ENCODE peak calls at places on chromosomes 11 and 22, in eight cellular contexts. F, V, T, E, L, O, N and K are unnamed samples.

GRCh38 chr11:126647735-126648134 is 292.2 kb downstream of the ST3GAL4 start:
- DNase-seq in E (no peak), V (no peak), T (peak), L (no peak), N (no peak), O (no peak), F (no peak), K (no peak)

GRCh38 chr11:69008774-69009440 is 4.1 kb downstream of the MRGPRF start:
- DNase-seq in N (peak), T (no peak), V (peak), L (peak), E (no peak), O (peak), F (no peak), K (no peak)

GRCh38 chr11:27274854-27275395 is 88.1 kb downstream of the CCDC34 start:
- DNase-seq in L (no peak), V (no peak), T (no peak), O (no peak), N (no peak), E (no peak), F (no peak), K (no peak)

GRCh38 chr11:32852142-32852541 is 22.4 kb downstream of the PRRG4 start:
- DNase-seq in F (no peak), N (no peak), T (no peak), O (no peak), E (no peak), L (no peak), V (no peak), K (no peak)

GRCh38 chr22:37636186-37636948 is 3.1 kb upstream of the SH3BP1 start:
- DNase-seq in F (no peak), L (no peak), T (peak), E (peak), N (no peak), V (no peak), O (no peak), K (no peak)

GRCh38 chr11:70343631-70344030 is 54.7 kb upstream of the CTTN start:
- DNase-seq in N (no peak), O (no peak), L (no peak), T (no peak), V (no peak), F (no peak), E (no peak), K (no peak)

GRCh38 chr22:33597274-33597985 is 322.8 kb downstream of the LARGE1 start:
- DNase-seq in V (no peak), F (no peak), O (no peak), T (no peak), N (no peak), L (peak), E (no peak), K (no peak)

GRCh38 chr11:68950268-68950667 is 30.5 kb downstream of the MRGPRD start:
- DNase-seq in O (no peak), L (no peak), V (no peak), F (peak), E (no peak), N (no peak), T (peak), K (no peak)

GRCh38 chr11:59186130-59186594 is 14.2 kb downstream of the DTX4 start:
- DNase-seq in F (peak), E (no peak), T (peak), V (no peak), O (no peak), L (no peak), N (no peak), K (no peak)

GRCh38 chr11:130246719-130247118 is 68.0 kb downstream of the ZBTB44 start:
- DNase-seq in F (no peak), N (no peak), V (no peak), L (no peak), T (peak), E (no peak), O (no peak), K (no peak)

GRCh38 chr11:35313066-35313765 is 106.1 kb downstream of the SLC1A2 start:
- DNase-seq in E (peak), N (no peak), L (no peak), O (no peak), T (no peak), F (peak), V (no peak), K (no peak)

GRCh38 chr11:108733479-108734116 is 68.7 kb downstream of the DDX10 start:
- DNase-seq in N (no peak), E (no peak), F (no peak), T (peak), L (no peak), O (no peak), V (no peak), K (no peak)

GRCh38 chr11:116217006-116217405 is 555.8 kb downstream of the BUD13 start:
- DNase-seq in L (peak), O (no peak), N (no peak), V (no peak), E (no peak), T (peak), F (no peak), K (no peak)

GRCh38 chr11:26477406-26477805 is 94.7 kb downstream of the MUC15 start:
- DNase-seq in L (no peak), T (no peak), V (no peak), F (no peak), E (no peak), O (no peak), N (no peak), K (no peak)

GRCh38 chr11:34313099-34313517 is 44.7 kb downstream of the ABTB2 start:
- DNase-seq in O (peak), F (peak), N (peak), E (no peak), V (no peak), L (no peak), T (no peak), K (no peak)

GRCh38 chr11:987671-988070 is 48.8 kb downstream of the MUC6 start:
- DNase-seq in E (no peak), N (no peak), F (no peak), T (no peak), O (no peak), V (no peak), L (no peak), K (no peak)

GRCh38 chr11:1776331-1776851 is 12.7 kb upstream of the CTSD start:
- DNase-seq in F (no peak), T (no peak), O (no peak), V (no peak), L (no peak), N (no peak), E (no peak), K (no peak)

GRCh38 chr11:114099392-114100178 is 40.1 kb downstream of the ZBTB16 start:
- DNase-seq in T (no peak), E (no peak), V (no peak), L (no peak), O (no peak), N (no peak), F (no peak), K (no peak)

DNA sequence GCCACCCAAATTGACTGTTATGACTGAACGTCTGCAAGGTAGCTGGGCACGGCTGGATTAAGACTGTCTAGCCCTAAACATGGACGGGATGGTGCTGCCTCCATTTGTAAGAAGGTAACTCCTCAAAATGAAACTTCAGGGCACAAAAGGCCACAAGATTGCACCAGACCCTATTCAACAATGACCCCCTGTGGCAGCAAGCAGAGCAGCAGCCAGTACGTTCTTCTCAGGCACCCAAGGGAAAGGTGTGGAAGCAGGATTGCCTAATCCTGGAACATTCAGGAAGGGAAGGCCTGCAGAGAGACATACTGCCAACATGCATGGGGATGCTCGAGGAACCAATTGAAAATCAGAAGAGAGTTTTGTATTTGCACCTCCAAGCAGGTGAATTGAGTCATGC is 4.5 kb upstream of the TBX10 start:
- DNase-seq in O (no peak), T (peak), E (no peak), L (no peak), V (no peak), N (no peak), F (peak), K (no peak)
- TF ChIP-seq CTCF in O (peak), T (peak), E (peak), L (peak), V (no peak), N (no peak), F (peak), K (peak)

GRCh38 chr22:46001046-46001425 is 24.1 kb upstream of the WNT7B start:
- DNase-seq in T (no peak), O (no peak), V (no peak), N (no peak), F (peak), E (no peak), L (no peak), K (no peak)
- TF ChIP-seq CTCF in T (peak), O (peak), V (no peak), N (no peak), F (peak), E (no peak), L (no peak), K (no peak)

GRCh38 chr11:64284048-64284961 is at the start of gene BAD:
- DNase-seq in L (peak), O (peak), F (peak), E (peak), N (peak), T (peak), V (peak), K (peak)

GRCh38 chr11:64286801-64287159 is 1.1 kb downstream of the GPR137 start:
- DNase-seq in T (no peak), F (no peak), V (no peak), O (peak), E (no peak), N (no peak), L (no peak), K (no peak)

GRCh38 chr11:64287676-64288352 is 2.2 kb downstream of the GPR137 start:
- DNase-seq in O (peak), L (no peak), T (no peak), V (no peak), E (peak), F (no peak), N (no peak), K (no peak)

GRCh38 chr11:64284962-64285884 is at the start of gene GPR137:
- DNase-seq in T (peak), F (peak), N (peak), V (peak), O (peak), E (peak), L (peak), K (peak)

GRCh38 chr11:64285885-64286800 is 495 bp downstream of the GPR137 start:
- DNase-seq in L (no peak), O (no peak), N (no peak), V (no peak), E (peak), T (no peak), F (peak), K (no peak)
- TF ChIP-seq CTCF in L (no peak), O (no peak), N (no peak), V (no peak), E (peak), T (no peak), F (peak), K (no peak)

GRCh38 chr11:75380245-75380644 is 19.1 kb upstream of the RPS3 start:
- DNase-seq in F (no peak), T (no peak), V (no peak), E (no peak), N (no peak), O (no peak), L (no peak), K (no peak)

GRCh38 chr11:75374646-75375045 is 23.2 kb upstream of the ARRB1 start:
- DNase-seq in F (no peak), L (no peak), O (no peak), V (no peak), N (no peak), T (no peak), E (no peak), K (no peak)

GRCh38 chr11:75375626-75376025 is 23.7 kb upstream of the RPS3 start:
- DNase-seq in V (no peak), T (no peak), L (no peak), F (no peak), O (no peak), N (no peak), E (no peak), K (no peak)

GRCh38 chr11:75371930-75372876 is 20.7 kb upstream of the ARRB1 start:
- DNase-seq in V (no peak), F (no peak), O (no peak), N (no peak), L (no peak), T (no peak), E (no peak), K (no peak)

DNA sequence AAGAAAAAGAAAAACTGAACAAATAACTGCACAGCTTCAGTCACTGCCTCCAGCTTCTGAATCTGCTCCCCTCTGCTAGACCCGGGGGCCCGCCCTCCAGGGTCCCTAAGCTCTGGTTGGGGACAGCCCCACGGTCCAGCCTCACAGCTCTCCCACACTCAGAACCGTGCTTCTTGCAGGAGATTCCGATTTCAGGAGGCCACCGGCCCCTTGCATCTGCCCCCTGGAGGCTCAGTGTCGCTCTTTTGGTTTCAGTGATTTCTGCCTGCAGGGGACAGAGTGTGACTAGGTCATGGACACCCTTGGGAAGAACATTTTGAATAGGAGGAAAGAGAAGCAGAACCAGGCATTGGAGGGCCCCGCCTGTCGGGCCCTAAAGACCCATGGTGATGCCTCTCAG is 23.1 kb upstream of the RPS3 start:
- DNase-seq in F (no peak), L (no peak), E (no peak), V (no peak), N (no peak), T (no peak), O (no peak), K (no peak)
- TF ChIP-seq CTCF in F (no peak), L (no peak), E (no peak), V (no peak), N (no peak), T (peak), O (no peak), K (no peak)

GRCh38 chr22:50684986-50685385 is 12.4 kb downstream of the SHANK3 start:
- DNase-seq in L (no peak), T (no peak), V (peak), E (no peak), O (no peak), N (no peak), F (no peak), K (no peak)
- TF ChIP-seq CTCF in L (no peak), T (no peak), V (no peak), E (no peak), O (no peak), N (no peak), F (no peak), K (no peak)